ENCODE peak calls at places on chromosomes 7 and 10, in eight cellular contexts. V is IMR-90, S is neuronal stem cell, Q is GM23248, F is H9, P is colonic mucosa, Z is endothelial cell of umbilical vein, R is PC-3. K is an unnamed sample.
A peak's percentile ranks its signal among the peaks of the same experiment; 100 is the strongest.

GRCh38 chr7:78052112-78052511 is 253.5 kb downstream of the PHTF2 start:
- DNase-seq in F (peak; percentile 93), R (no peak), Q (no peak), S (no peak), P (no peak), Z (no peak), V (no peak), K (no peak)

GRCh38 chr10:118467200-118467599 is 125.1 kb upstream of the FAM204A start:
- DNase-seq in Z (no peak), V (no peak), R (no peak), F (no peak), P (no peak), S (no peak), Q (no peak), K (no peak)

GRCh38 chr7:139886206-139886605 is 57.1 kb downstream of the TBXAS1 start:
- DNase-seq in P (no peak), Z (no peak), R (no peak), S (no peak), Q (peak; percentile 26), V (no peak), F (no peak), K (no peak)

GRCh38 chr10:101014230-101014884 is 14.7 kb downstream of the LZTS2 start:
- DNase-seq in F (peak; percentile 81), R (peak; percentile 78), P (peak; percentile 89), Q (peak; percentile 75), Z (peak; percentile 64), V (peak; percentile 56), S (no peak), K (peak; percentile 89)

GRCh38 chr10:33010132-33011037 is 52.4 kb upstream of the ITGB1 start:
- DNase-seq in P (no peak), R (peak; percentile 100), Q (peak; percentile 89), Z (peak; percentile 37), F (peak; percentile 43), S (no peak), V (peak; percentile 86), K (peak; percentile 83)

GRCh38 chr7:116441534-116441933 is 58.0 kb upstream of the CAV2 start:
- DNase-seq in R (no peak), S (no peak), Q (peak; percentile 70), Z (peak; percentile 91), V (peak; percentile 46), F (no peak), P (no peak), K (peak; percentile 76)

GRCh38 chr7:79590571-79591274 is 137.3 kb upstream of the MAGI2 start:
- DNase-seq in F (no peak), P (no peak), Z (no peak), S (no peak), R (no peak), V (no peak), Q (no peak), K (no peak)

GRCh38 chr7:36962367-36962766 is 238.1 kb upstream of the AOAH start:
- DNase-seq in V (no peak), R (no peak), Q (no peak), Z (no peak), P (no peak), S (no peak), F (no peak), K (no peak)

DNA sequence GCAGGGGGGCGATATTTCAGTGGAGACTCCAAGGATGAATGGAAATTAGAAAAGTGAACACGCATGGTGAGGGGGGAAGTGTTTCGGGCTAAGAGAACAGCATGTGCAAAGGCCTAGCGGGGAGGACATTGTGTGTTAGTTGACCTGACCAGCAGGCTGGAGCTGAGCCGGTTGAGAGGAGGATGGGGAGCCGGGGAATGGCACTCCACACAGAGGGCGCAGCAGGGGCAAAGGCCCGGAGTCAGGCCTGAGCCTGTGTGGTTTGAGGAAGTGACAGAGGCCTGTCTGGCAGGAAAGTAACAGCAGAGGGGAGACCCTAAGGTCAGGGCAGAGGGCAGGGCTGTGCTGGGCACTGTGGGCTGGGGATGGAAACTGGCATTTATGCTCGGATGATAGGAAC is 83.2 kb upstream of the ZNF479 start:
- DNase-seq in S (no peak), Q (no peak), Z (no peak), F (no peak), R (no peak), P (no peak), V (no peak), K (no peak)
- H3K9me3 ChIP-seq in S (no peaks in the 10 kb centered on the region), Q (no peaks in the 10 kb centered on the region), Z (peaks cover 5% of the 10 kb centered on the region), F (peaks cover 94% of the 10 kb centered on the region), R (no peaks in the 10 kb centered on the region), P (no peaks in the 10 kb centered on the region), V (peaks cover 45% of the 10 kb centered on the region), K (peaks cover 5% of the 10 kb centered on the region)

GRCh38 chr7:16265863-16266458 is 155.4 kb downstream of the CRPPA start:
- DNase-seq in Q (no peak), P (no peak), V (no peak), Z (no peak), R (no peak), F (no peak), S (no peak), K (no peak)

GRCh38 chr7:16266877-16267276 is 154.5 kb downstream of the CRPPA start:
- DNase-seq in V (no peak), R (no peak), P (no peak), S (no peak), F (no peak), Q (no peak), Z (no peak), K (no peak)

GRCh38 chr7:16268821-16269768 is 152.2 kb downstream of the CRPPA start:
- DNase-seq in P (no peak), Q (peak; percentile 48), S (no peak), F (no peak), Z (no peak), R (peak; percentile 81), V (peak; percentile 83), K (peak; percentile 3)

GRCh38 chr7:16270844-16271243 is 150.5 kb downstream of the CRPPA start:
- DNase-seq in Z (no peak), Q (no peak), F (no peak), R (no peak), S (no peak), V (no peak), P (no peak), K (no peak)

DNA sequence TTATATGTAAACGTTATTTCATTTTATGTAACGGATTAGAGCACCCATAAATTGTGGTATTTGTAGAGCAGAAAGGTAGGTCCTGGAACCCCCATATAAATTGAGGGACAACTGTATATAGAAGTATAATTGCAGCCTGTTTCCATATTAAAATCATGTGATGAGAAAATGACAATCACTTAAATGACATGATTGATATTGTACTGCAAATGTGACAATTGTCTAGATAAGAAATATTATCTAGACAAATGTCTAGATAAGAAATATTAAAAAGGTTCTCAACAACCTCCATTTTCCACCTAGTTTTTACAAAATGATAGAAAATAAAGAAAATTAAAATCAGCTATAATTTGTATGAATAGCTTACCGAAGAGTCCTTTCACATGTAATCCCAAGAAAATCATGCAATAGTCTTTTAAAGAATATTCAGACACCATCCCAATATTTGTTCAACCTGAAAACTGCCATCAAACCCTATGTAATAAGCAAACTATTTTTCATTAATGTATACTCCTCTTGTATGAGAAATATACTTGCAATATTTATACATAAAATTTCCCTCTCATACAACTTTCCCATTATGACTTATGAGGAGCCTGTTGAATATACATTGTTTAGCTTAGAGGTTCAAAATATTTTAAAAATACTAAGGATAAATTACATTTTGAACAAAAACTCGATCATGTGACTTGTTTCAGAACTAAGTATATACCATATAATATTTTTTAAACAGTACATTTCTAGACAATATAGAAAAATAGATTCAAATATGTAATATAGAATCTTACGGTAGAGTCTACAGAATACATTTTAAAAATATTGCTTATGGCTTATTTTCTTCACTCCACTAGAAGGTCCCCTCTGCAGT is 153.2 kb downstream of the CRPPA start:
- DNase-seq in V (no peak), Q (no peak), S (no peak), P (no peak), F (no peak), Z (no peak), R (no peak), K (no peak)
- H3K9ac ChIP-seq in V (no peak overlapping the region), Q (no peak overlapping the region), S (no peak overlapping the region), P (no peak overlapping the region), F (no peak overlapping the region), Z (no peak overlapping the region), R (no peak overlapping the region), K (no peak overlapping the region)

GRCh38 chr10:37680716-37681616 is 176.4 kb downstream of the ZNF248 start:
- DNase-seq in Q (no peak), R (no peak), V (no peak), F (no peak), P (no peak), Z (no peak), S (no peak), K (no peak)

GRCh38 chr10:37681617-37681999 is 175.8 kb downstream of the ZNF248 start:
- DNase-seq in F (no peak), S (no peak), Z (no peak), V (no peak), R (no peak), Q (no peak), P (no peak), K (no peak)

GRCh38 chr10:37680243-37680683 is 177.1 kb downstream of the ZNF248 start:
- DNase-seq in S (no peak), F (no peak), Q (no peak), R (no peak), V (no peak), P (no peak), Z (no peak), K (no peak)

GRCh38 chr10:37684765-37685164 is 172.6 kb downstream of the ZNF248 start:
- DNase-seq in S (no peak), P (no peak), Q (no peak), F (no peak), V (no peak), R (no peak), Z (no peak), K (no peak)

DNA sequence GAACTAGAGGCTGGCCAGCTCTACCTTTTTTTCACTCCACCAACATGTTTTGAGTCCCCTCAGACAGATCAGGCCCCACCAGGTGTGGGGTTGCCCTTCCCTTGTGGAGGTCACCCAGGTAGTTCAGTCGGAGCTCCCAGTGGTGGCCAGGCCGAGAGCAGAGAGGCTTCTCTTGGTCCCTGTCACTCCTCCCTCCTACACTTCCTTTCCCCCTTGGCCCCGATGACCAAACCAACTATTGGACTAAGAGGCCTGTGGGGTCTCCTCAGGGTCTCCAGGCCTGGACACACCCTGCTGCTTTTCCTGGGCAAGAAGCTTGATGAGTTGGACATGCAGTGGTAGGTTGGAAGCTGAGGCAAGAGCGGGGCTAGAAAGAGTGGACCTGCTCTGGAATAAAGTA is 174.8 kb downstream of the ZNF248 start:
- DNase-seq in Q (no peak), F (no peak), S (no peak), Z (no peak), P (no peak), R (no peak), V (no peak), K (no peak)
- H3K9me3 ChIP-seq in Q (no peaks in the 10 kb centered on the region), F (peaks cover 66% of the 10 kb centered on the region), S (no peaks in the 10 kb centered on the region), Z (peaks cover 9% of the 10 kb centered on the region), P (no peaks in the 10 kb centered on the region), R (no peaks in the 10 kb centered on the region), V (peaks cover 65% of the 10 kb centered on the region), K (no peaks in the 10 kb centered on the region)

DNA sequence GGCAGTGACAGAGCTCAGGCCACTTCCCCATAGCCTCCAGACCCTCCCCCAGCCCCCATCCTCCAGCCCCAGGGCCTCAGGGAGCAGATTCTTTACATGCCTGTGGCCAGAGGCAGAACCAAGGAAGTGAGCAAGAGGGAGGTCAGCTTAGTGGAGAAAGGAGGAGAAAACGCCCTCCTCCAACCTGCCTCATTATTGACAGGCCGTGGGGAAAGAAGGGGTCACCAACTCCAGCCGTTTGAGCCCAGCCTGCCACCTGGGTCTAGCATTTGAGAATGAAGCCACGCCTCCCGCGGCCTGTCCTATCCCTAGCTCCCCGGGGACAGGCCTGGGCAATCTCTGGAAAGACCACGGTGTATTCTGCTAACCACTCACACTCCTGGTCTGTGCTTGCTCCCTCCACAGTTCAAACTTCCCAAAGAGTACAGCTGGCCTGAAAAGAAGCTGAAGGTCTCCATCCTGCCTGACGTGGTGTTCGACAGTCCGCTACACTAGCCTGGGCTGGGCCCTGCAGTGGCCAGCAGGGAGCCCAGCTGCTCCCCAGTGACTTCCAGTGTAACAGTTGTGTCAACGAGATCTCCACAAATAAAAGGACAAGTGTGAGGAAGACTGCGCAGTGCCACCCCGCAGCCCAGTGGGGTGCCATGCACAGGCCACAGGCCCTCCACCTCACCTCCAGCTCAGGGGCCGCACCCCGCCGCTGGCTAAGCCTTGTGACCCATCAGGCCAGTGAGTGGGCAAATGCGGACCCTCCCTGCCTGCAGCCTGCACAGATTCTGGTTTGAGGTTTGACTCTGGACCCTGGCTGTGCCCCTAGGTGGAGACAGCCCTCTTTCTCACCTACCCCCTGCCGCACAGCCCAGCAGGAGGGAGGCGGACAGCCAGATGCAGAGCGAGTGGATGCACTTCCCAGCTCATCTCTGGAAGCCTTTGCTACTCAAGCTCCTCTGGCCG is 14.3 kb upstream of the TRIM8 start:
- DNase-seq in P (no peak), F (peak; percentile 90), Z (peak; percentile 50), V (peak; percentile 91), S (peak; percentile 73), R (peak; percentile 85), Q (peak; percentile 83), K (peak; percentile 77)
- H3K9ac ChIP-seq in P (peak overlapping the region; percentile 19), F (no peak overlapping the region), Z (peak overlapping the region; percentile 26), V (peak overlapping the region; percentile 38), S (peak overlapping the region; percentile 86), R (no peak overlapping the region), Q (peak overlapping the region; percentile 30), K (peak overlapping the region; percentile 85)